ENCODE peak calls at places on chromosomes 16 and 17, in six cellular contexts. A is cardiac muscle cell, V is left ventricle myocardium inferior, S is AG04450, M is WTC11, C is GM13976. P is an unnamed sample.

GRCh38 chr17:44219636-44220210 is at the start of gene UBTF:
- DNase-seq in A (peak), V (peak), S (no peak), M (peak), C (peak), P (no peak)

GRCh38 chr16:56357291-56357764 is 68.0 kb downstream of the AMFR start:
- DNase-seq in A (no peak), V (peak), S (no peak), M (peak), C (peak), P (no peak)

GRCh38 chr17:64115871-64116534 is 13.9 kb downstream of the ERN1 start:
- DNase-seq in A (no peak), V (no peak), S (peak), M (no peak), C (no peak), P (no peak)

GRCh38 chr16:22232277-22233049 is 26.4 kb downstream of the EEF2K start:
- DNase-seq in A (no peak), V (no peak), S (no peak), M (no peak), C (no peak), P (no peak)

GRCh38 chr17:8463089-8463488 is 27.4 kb downstream of the NDEL1 start:
- DNase-seq in A (no peak), V (no peak), S (no peak), M (no peak), C (no peak), P (no peak)

GRCh38 chr16:7004266-7004665 is 328.4 kb upstream of the RBFOX1 start:
- DNase-seq in A (no peak), V (no peak), S (no peak), M (no peak), C (no peak), P (no peak)

GRCh38 chr17:16214190-16215001 is 938 bp downstream of the NCOR1 start:
- DNase-seq in A (no peak), V (no peak), S (no peak), M (no peak), C (no peak), P (no peak)

GRCh38 chr17:6912110-6913051 is 80.9 kb upstream of the TEKT1 start:
- DNase-seq in A (no peak), V (no peak), S (no peak), M (no peak), C (no peak), P (no peak)

GRCh38 chr17:51228177-51228576 is 31.7 kb downstream of the MBTD1 start:
- DNase-seq in A (no peak), V (no peak), S (no peak), M (no peak), C (no peak), P (no peak)

GRCh38 chr17:45908935-45909334 is 14.6 kb downstream of the MAPT start:
- DNase-seq in A (no peak), V (no peak), S (no peak), M (no peak), C (no peak), P (no peak)

GRCh38 chr17:31105991-31106390 is 11.2 kb downstream of the NF1 start:
- DNase-seq in A (no peak), V (no peak), S (no peak), M (no peak), C (no peak), P (no peak)

GRCh38 chr16:56302506-56302905 is 111.2 kb downstream of the GNAO1 start:
- DNase-seq in A (no peak), V (no peak), S (no peak), M (no peak), C (no peak), P (no peak)

GRCh38 chr17:72479113-72479512 is 358.3 kb downstream of the SOX9 start:
- DNase-seq in A (no peak), V (no peak), S (no peak), M (peak), C (no peak), P (no peak)
- TF ChIP-seq CTCF in A (no peak), V (no peak), S (no peak), M (no peak), C (no peak), P (peak)

GRCh38 chr16:30660424-30661251 is 2.4 kb downstream of the FBRS start:
- DNase-seq in A (no peak), V (no peak), S (no peak), M (no peak), C (peak), P (peak)

GRCh38 chr16:30657866-30658730 is at the start of gene FBRS:
- DNase-seq in A (peak), V (peak), S (peak), M (peak), C (peak), P (peak)

GRCh38 chr16:30659507-30660423 is 1.5 kb downstream of the FBRS start:
- DNase-seq in A (no peak), V (no peak), S (no peak), M (no peak), C (no peak), P (no peak)

GRCh38 chr16:30656974-30657865 is 1.0 kb upstream of the FBRS start:
- DNase-seq in A (no peak), V (no peak), S (no peak), M (no peak), C (no peak), P (no peak)

GRCh38 chr16:30658731-30659506 is 688 bp downstream of the FBRS start:
- DNase-seq in A (peak), V (peak), S (peak), M (peak), C (peak), P (peak)
- TF ChIP-seq CTCF in A (peak), V (peak), S (no peak), M (no peak), C (peak), P (peak)

GRCh38 chr16:5870886-5871715 is 773.5 kb upstream of the EEF2KMT start:
- DNase-seq in A (no peak), V (no peak), S (no peak), M (no peak), C (no peak), P (no peak)
- TF ChIP-seq CTCF in A (no peak), V (no peak), S (no peak), M (no peak), C (no peak), P (no peak)

GRCh38 chr17:74085434-74085833 is 118.0 kb upstream of the RPL38 start:
- DNase-seq in A (no peak), V (no peak), S (no peak), M (peak), C (no peak), P (no peak)

GRCh38 chr17:74083321-74083720 is 120.2 kb upstream of the RPL38 start:
- DNase-seq in A (no peak), V (no peak), S (no peak), M (no peak), C (no peak), P (no peak)

GRCh38 chr17:74089869-74090464 is 113.5 kb upstream of the RPL38 start:
- DNase-seq in A (peak), V (no peak), S (no peak), M (peak), C (peak), P (peak)

DNA sequence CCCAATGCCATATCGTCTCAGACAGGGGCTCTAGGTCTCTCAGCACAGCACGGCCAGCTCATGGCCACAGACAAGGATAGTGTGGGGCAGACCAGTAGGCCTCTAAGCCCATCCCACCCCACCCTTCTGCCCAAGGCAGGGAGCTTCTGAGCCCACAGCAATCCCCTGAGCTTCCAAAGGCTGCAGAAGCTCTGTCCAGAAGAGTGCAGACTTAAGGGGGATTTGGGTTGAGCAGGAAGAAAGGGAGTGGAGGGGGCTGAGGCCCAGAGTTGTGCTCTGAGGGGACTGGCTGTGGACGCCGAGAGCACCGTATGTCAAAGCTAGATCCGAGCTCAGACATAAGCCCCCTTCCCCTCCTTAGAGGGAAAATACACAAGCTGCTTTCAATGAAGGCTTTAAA is 116.5 kb upstream of the RPL38 start:
- DNase-seq in A (no peak), V (no peak), S (no peak), M (no peak), C (no peak), P (no peak)
- TF ChIP-seq CTCF in A (no peak), V (no peak), S (no peak), M (no peak), C (no peak), P (no peak)

GRCh38 chr16:73053038-73053378 is 5.1 kb upstream of the ZFHX3 start:
- DNase-seq in A (no peak), V (no peak), S (no peak), M (no peak), C (no peak), P (no peak)

GRCh38 chr16:73052441-73053030 is 4.6 kb upstream of the ZFHX3 start:
- DNase-seq in A (no peak), V (no peak), S (no peak), M (no peak), C (no peak), P (no peak)

GRCh38 chr16:73054732-73055481 is 7.0 kb upstream of the ZFHX3 start:
- DNase-seq in A (no peak), V (no peak), S (no peak), M (no peak), C (no peak), P (no peak)

GRCh38 chr16:73053379-73054130 is 5.6 kb upstream of the ZFHX3 start:
- DNase-seq in A (no peak), V (no peak), S (no peak), M (no peak), C (no peak), P (no peak)

DNA sequence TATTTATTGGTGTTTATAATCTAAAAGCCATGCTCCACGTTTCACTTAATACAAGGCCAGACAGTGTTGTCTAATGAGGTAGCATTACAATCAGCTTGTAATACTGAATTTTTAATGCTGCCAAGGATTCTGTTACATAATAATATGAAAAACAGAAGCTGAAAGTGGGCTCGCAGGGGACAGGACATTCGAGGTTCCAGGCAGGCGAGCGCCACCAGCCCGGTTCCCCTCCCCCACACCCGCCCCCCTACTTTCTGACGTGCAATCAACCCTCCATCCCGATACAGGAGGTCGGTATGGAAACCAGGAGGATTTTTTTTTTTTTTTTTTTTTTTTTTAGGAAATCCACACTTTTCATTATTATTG is 6.2 kb upstream of the ZFHX3 start:
- DNase-seq in A (no peak), V (no peak), S (no peak), M (no peak), C (no peak), P (no peak)
- TF ChIP-seq CTCF in A (no peak), V (no peak), S (no peak), M (no peak), C (no peak), P (no peak)

GRCh38 chr16:67199011-67199807 is at the start of gene ELMO3:
- DNase-seq in A (peak), V (no peak), S (no peak), M (peak), C (peak), P (no peak)

GRCh38 chr16:67199808-67200198 is 872 bp downstream of the ELMO3 start:
- DNase-seq in A (no peak), V (no peak), S (no peak), M (peak), C (peak), P (no peak)

GRCh38 chr16:67197704-67198103 is 1.2 kb upstream of the ELMO3 start:
- DNase-seq in A (no peak), V (no peak), S (no peak), M (no peak), C (peak), P (no peak)

GRCh38 chr16:67196881-67197280 is 2.0 kb upstream of the ELMO3 start:
- DNase-seq in A (no peak), V (no peak), S (no peak), M (no peak), C (no peak), P (no peak)

GRCh38 chr16:67198238-67198734 is 645 bp upstream of the ELMO3 start:
- DNase-seq in A (peak), V (no peak), S (no peak), M (peak), C (peak), P (no peak)
- TF ChIP-seq CTCF in A (peak), V (peak), S (peak), M (no peak), C (peak), P (peak)

DNA sequence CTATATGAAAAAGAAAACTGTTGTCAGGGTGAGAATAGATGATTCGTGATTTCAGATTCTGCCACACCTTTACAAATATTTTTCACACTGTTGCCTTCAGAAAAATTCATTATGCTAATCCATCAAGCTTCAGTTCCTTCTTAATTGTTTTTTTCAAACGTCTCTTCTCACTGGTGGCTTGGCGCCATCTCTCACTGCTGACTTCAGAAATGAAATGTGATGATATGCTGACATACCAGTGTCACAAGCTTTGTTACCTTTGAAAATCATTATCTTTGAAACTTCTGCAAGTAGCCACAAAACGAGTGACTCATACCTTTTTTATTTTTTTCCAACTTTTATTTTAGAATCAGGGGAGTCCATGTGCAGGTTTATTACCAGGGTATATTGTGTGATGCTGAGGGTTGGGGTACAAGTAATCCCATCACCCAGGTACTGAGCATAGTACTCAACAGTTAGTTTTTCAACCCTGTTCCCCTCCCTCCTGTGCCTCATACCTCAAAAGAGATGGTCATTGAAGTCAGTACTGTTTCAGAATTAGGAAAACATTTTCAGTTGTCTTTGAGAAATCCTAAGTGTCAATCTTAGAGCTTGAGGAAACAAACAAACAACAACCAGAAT is 14.0 kb upstream of the KRT222 start:
- DNase-seq in A (no peak), V (no peak), S (no peak), M (no peak), C (no peak), P (no peak)
- TF ChIP-seq CTCF in A (no peak), V (no peak), S (no peak), M (no peak), C (no peak), P (no peak)

GRCh38 chr17:2042355-2042929 is 620 bp downstream of the OVCA2 start:
- DNase-seq in A (peak), V (no peak), S (no peak), M (no peak), C (no peak), P (no peak)
- TF ChIP-seq CTCF in A (peak), V (no peak), S (peak), M (no peak), C (no peak), P (peak)

GRCh38 chr17:80124351-80124981 is 22.5 kb downstream of the EIF4A3 start:
- DNase-seq in A (peak), V (no peak), S (no peak), M (peak), C (peak), P (no peak)
- TF ChIP-seq CTCF in A (peak), V (peak), S (peak), M (peak), C (no peak), P (peak)